ENCODE peak calls at places on chromosome 16, in seven cellular contexts. R, Z, W, Y, F, M and L are unnamed samples.

GRCh38 chr16:54067317-54068065 is 219.1 kb downstream of the IRX3 start:
- DNase-seq in R (no peak), Z (no peak), W (no peak), Y (no peak), F (no peak), M (no peak), L (no peak)

GRCh38 chr16:22948603-22949368 is 134.8 kb downstream of the HS3ST2 start:
- DNase-seq in R (peak; percentile 50), Z (peak; percentile 79), W (peak; percentile 63), Y (peak; percentile 72), F (peak; percentile 67), M (peak; percentile 34), L (peak; percentile 19)

GRCh38 chr16:51607202-51607756 is 456.2 kb upstream of the SALL1 start:
- DNase-seq in R (no peak), Z (no peak), W (no peak), Y (no peak), F (no peak), M (no peak), L (no peak)

GRCh38 chr16:53129281-53130192 is 74.7 kb downstream of the CHD9 start:
- DNase-seq in R (peak; percentile 43), Z (no peak), W (no peak), Y (no peak), F (no peak), M (no peak), L (peak; percentile 42)

GRCh38 chr16:11475896-11476630 is 110.7 kb downstream of the LITAF start:
- DNase-seq in R (no peak), Z (peak; percentile 24), W (no peak), Y (no peak), F (no peak), M (no peak), L (no peak)

GRCh38 chr16:79770244-79771064 is 169.9 kb upstream of the MAF start:
- DNase-seq in R (peak; percentile 81), Z (peak; percentile 94), W (peak; percentile 73), Y (peak; percentile 94), F (peak; percentile 86), M (peak; percentile 85), L (peak; percentile 76)

GRCh38 chr16:28283798-28284577 is 8.3 kb upstream of the SBK1 start:
- DNase-seq in R (no peak), Z (no peak), W (no peak), Y (peak; percentile 58), F (no peak), M (no peak), L (no peak)

GRCh38 chr16:66588981-66589713 is 9.9 kb downstream of the CMTM2 start:
- DNase-seq in R (peak; percentile 61), Z (no peak), W (no peak), Y (peak; percentile 70), F (peak; percentile 36), M (peak; percentile 15), L (no peak)

GRCh38 chr16:29662729-29663019 is 373 bp upstream of the SPN start:
- DNase-seq in R (no peak), Z (no peak), W (no peak), Y (no peak), F (no peak), M (no peak), L (no peak)

GRCh38 chr16:67954421-67955196 is 10.7 kb upstream of the LCAT start:
- DNase-seq in R (no peak), Z (no peak), W (no peak), Y (no peak), F (no peak), M (no peak), L (no peak)

GRCh38 chr16:89697161-89697615 is 4.3 kb downstream of the SPATA2L start:
- DNase-seq in R (no peak), Z (no peak), W (no peak), Y (peak; percentile 77), F (no peak), M (no peak), L (peak; percentile 17)

GRCh38 chr16:77584205-77584859 is 138.0 kb upstream of the NUDT7 start:
- DNase-seq in R (peak; percentile 71), Z (no peak), W (peak; percentile 51), Y (no peak), F (peak; percentile 45), M (peak; percentile 25), L (peak; percentile 50)

GRCh38 chr16:71425746-71426068 is 16.1 kb downstream of the TLE7 start:
- DNase-seq in R (no peak), Z (no peak), W (no peak), Y (no peak), F (no peak), M (no peak), L (no peak)

GRCh38 chr16:87829123-87829980 is 40.0 kb downstream of the SLC7A5 start:
- DNase-seq in R (no peak), Z (no peak), W (no peak), Y (no peak), F (no peak), M (no peak), L (peak; percentile 70)

GRCh38 chr16:79707867-79708266 is 107.3 kb upstream of the MAF start:
- DNase-seq in R (no peak), Z (peak; percentile 84), W (no peak), Y (peak; percentile 78), F (no peak), M (no peak), L (no peak)

GRCh38 chr16:49352923-49353322 is 20.7 kb upstream of the C16orf78 start:
- DNase-seq in R (no peak), Z (no peak), W (no peak), Y (no peak), F (peak; percentile 49), M (no peak), L (peak; percentile 31)

GRCh38 chr16:19382084-19382801 is 35.4 kb upstream of the TMC5 start:
- DNase-seq in R (no peak), Z (no peak), W (no peak), Y (no peak), F (no peak), M (no peak), L (peak; percentile 79)

GRCh38 chr16:57681950-57682728 is 12.5 kb upstream of the DRC7 start:
- DNase-seq in R (no peak), Z (no peak), W (no peak), Y (no peak), F (no peak), M (no peak), L (no peak)

GRCh38 chr16:67516296-67517177 is 12.1 kb upstream of the RIPOR1 start:
- DNase-seq in R (no peak), Z (no peak), W (no peak), Y (no peak), F (no peak), M (no peak), L (no peak)

GRCh38 chr16:68719993-68720489 is 17.1 kb upstream of the CDH1 start:
- DNase-seq in R (no peak), Z (no peak), W (no peak), Y (no peak), F (no peak), M (no peak), L (no peak)

GRCh38 chr16:81480856-81481821 is 36.5 kb downstream of the CMIP start:
- DNase-seq in R (peak; percentile 82), Z (peak; percentile 82), W (no peak), Y (peak; percentile 75), F (no peak), M (no peak), L (peak; percentile 11)

GRCh38 chr16:54140057-54140787 is 146.4 kb downstream of the IRX3 start:
- DNase-seq in R (no peak), Z (no peak), W (no peak), Y (no peak), F (no peak), M (no peak), L (no peak)